ENCODE peak calls at places on chromosomes 12 and 14, in seven cellular contexts. C, F, R, B, X, J and V are unnamed samples.

GRCh38 chr12:96048392-96048969 is 13.1 kb upstream of the LTA4H start:
- DNase-seq in F (no peak), C (no peak), B (no peak), X (no peak), R (no peak), J (no peak), V (no peak)

GRCh38 chr14:52080171-52080800 is 11.4 kb upstream of the NID2 start:
- DNase-seq in B (no peak), C (no peak), F (no peak), J (no peak), X (no peak), R (no peak), V (no peak)

GRCh38 chr14:100640481-100641273 is 53.5 kb upstream of the BEGAIN start:
- DNase-seq in J (peak), X (no peak), R (no peak), C (peak), F (peak), B (peak), V (no peak)

GRCh38 chr12:81187686-81188085 is 109.8 kb downstream of the ACSS3 start:
- DNase-seq in F (no peak), C (no peak), R (no peak), B (no peak), J (no peak), X (no peak), V (no peak)

GRCh38 chr12:67161322-67161918 is 107.7 kb upstream of the CAND1 start:
- DNase-seq in F (peak), B (no peak), X (peak), R (no peak), J (peak), C (no peak), V (no peak)

GRCh38 chr14:63565448-63565847 is 22.3 kb upstream of the PPP2R5E start:
- DNase-seq in B (no peak), F (no peak), X (no peak), C (no peak), J (no peak), R (no peak), V (no peak)

GRCh38 chr14:68426661-68427549 is 366.0 kb downstream of the ZFP36L1 start:
- DNase-seq in F (no peak), X (no peak), B (no peak), R (no peak), J (no peak), C (no peak), V (no peak)

GRCh38 chr12:56528836-56529235 is 7.2 kb downstream of the RBMS2 start:
- DNase-seq in J (no peak), R (no peak), B (no peak), X (no peak), C (no peak), F (no peak), V (no peak)